ENCODE peak calls at places on chromosomes 5 and 9, in four cellular contexts. E is endothelial cell, Y is thoracic aorta, I is fibroblast of mammary gland. M is an unnamed sample.

GRCh38 chr5:14665110-14665822 is 748 bp downstream of the OTULIN start:
- DNase-seq in E (peak), Y (no peak), I (peak), M (peak)

GRCh38 chr5:65030056-65030455 is 261.3 kb downstream of the CWC27 start:
- DNase-seq in E (no peak), Y (no peak), I (no peak), M (no peak)

GRCh38 chr9:5263568-5264218 is 32.5 kb downstream of the INSL4 start:
- DNase-seq in E (no peak), Y (no peak), I (peak), M (no peak)

GRCh38 chr9:122374885-122375420 is 4.1 kb downstream of the PTGS1 start:
- DNase-seq in E (no peak), Y (no peak), I (peak), M (no peak)

GRCh38 chr5:139960723-139961383 is 82.2 kb downstream of the NRG2 start:
- DNase-seq in E (no peak), Y (no peak), I (no peak), M (no peak)

GRCh38 chr9:16267336-16268036 is 603.0 kb downstream of the BNC2 start:
- DNase-seq in E (no peak), Y (no peak), I (peak), M (no peak)

GRCh38 chr9:8857330-8858249 is 1058.0 kb upstream of the DMAC1 start:
- DNase-seq in E (peak), Y (no peak), I (peak), M (peak)

GRCh38 chr9:13144176-13144820 is 135.2 kb downstream of the MPDZ start:
- DNase-seq in E (no peak), Y (no peak), I (no peak), M (no peak)

GRCh38 chr9:130847306-130848217 is 12.5 kb downstream of the ABL1 start:
- DNase-seq in E (peak), Y (peak), I (peak), M (no peak)

GRCh38 chr9:114339130-114339908 is 9.7 kb downstream of the ORM2 start:
- DNase-seq in E (peak), Y (no peak), I (peak), M (peak)

GRCh38 chr9:11931109-11931508 is 762.1 kb upstream of the TYRP1 start:
- DNase-seq in E (no peak), Y (no peak), I (peak), M (no peak)

GRCh38 chr5:175383350-175383749 is 60.6 kb downstream of the DRD1 start:
- DNase-seq in E (no peak), Y (no peak), I (peak), M (no peak)

GRCh38 chr9:105065119-105066088 is 137.4 kb upstream of the ABCA1 start:
- DNase-seq in E (no peak), Y (no peak), I (no peak), M (no peak)

GRCh38 chr5:151620463-151620844 is 29.3 kb upstream of the FAT2 start:
- DNase-seq in E (no peak), Y (no peak), I (no peak), M (no peak)

GRCh38 chr9:30722065-30722464 is 1662.4 kb upstream of the ACO1 start:
- DNase-seq in E (no peak), Y (no peak), I (no peak), M (no peak)

GRCh38 chr9:2677927-2678889 is 39.1 kb upstream of the KCNV2 start:
- DNase-seq in E (no peak), Y (no peak), I (no peak), M (no peak)

GRCh38 chr5:172010278-172010677 is 3.8 kb upstream of the FBXW11 start:
- DNase-seq in E (no peak), Y (no peak), I (peak), M (no peak)

GRCh38 chr5:150142800-150143724 is 12.6 kb downstream of the PDGFRB start:
- DNase-seq in E (no peak), Y (peak), I (peak), M (no peak)

GRCh38 chr5:130496215-130496614 is 592.0 kb downstream of the CHSY3 start:
- DNase-seq in E (no peak), Y (no peak), I (peak), M (no peak)

GRCh38 chr9:129176786-129177442 is 1.1 kb downstream of the IER5L start:
- DNase-seq in E (peak), Y (no peak), I (peak), M (peak)

GRCh38 chr5:148794729-148795590 is 31.5 kb upstream of the ADRB2 start:
- DNase-seq in E (no peak), Y (no peak), I (peak), M (no peak)

GRCh38 chr5:134003064-134003956 is 1.5 kb downstream of the VDAC1 start:
- DNase-seq in E (no peak), Y (no peak), I (no peak), M (no peak)

GRCh38 chr5:41109186-41109585 is 38.0 kb upstream of the MROH2B start:
- DNase-seq in E (no peak), Y (no peak), I (peak), M (no peak)

DNA sequence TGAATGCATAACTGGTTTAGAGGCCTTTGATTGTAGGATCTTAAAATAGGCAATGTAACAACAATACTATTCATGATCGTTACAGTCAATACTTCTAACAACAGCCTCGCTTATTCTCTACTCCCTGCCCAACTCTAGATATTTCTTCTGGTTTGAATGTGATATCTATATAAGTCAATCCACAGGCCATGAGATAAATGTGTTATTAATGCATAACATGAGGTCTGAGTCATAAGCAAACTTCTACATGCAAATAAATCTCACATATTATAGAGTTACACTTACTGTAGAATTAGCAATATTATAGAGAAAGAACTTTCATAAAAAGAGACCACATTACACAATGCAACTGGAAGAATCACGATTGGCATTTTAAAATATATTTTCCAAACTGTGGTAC is 2.9 kb upstream of the ALDOB start:
- DNase-seq in E (no peak), Y (no peak), I (no peak), M (no peak)
- TF ChIP-seq CTCF in E (no peak), Y (no peak), I (no peak), M (no peak)

GRCh38 chr9:134455951-134456739 is 129.9 kb downstream of the RXRA start:
- DNase-seq in E (peak), Y (peak), I (peak), M (no peak)
- TF ChIP-seq CTCF in E (no peak), Y (no peak), I (no peak), M (no peak)

GRCh38 chr5:10762776-10763500 is 1.9 kb upstream of the DAP start:
- DNase-seq in E (no peak), Y (no peak), I (no peak), M (no peak)
- TF ChIP-seq CTCF in E (no peak), Y (no peak), I (no peak), M (no peak)

GRCh38 chr9:137212520-137212919 is 7.0 kb downstream of the NDOR1 start:
- DNase-seq in E (no peak), Y (no peak), I (no peak), M (no peak)
- TF ChIP-seq CTCF in E (no peak), Y (no peak), I (no peak), M (no peak)

DNA sequence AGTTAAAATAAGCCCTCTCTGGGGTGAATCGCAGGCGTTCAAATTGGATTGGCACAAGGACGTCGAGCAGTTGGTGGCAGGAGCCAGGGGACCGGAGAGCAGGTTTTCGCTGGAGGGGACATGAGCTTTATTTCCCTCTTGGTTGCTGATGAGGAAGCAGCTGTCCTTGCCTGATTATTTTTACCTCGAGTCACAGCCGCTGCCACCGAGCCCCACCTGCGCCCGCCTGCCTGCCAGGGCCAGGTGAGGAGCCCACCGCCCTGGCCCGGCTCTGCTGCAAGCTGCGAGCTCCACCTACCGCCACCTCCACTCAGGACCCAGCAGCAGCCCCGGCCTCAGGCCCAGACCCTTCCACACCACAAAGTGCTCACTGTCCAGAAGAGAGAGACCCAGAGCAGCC is 9.0 kb upstream of the ADGRD2 start:
- DNase-seq in E (no peak), Y (no peak), I (no peak), M (no peak)
- TF ChIP-seq CTCF in E (no peak), Y (no peak), I (no peak), M (no peak)